ENCODE peak calls at places on chromosomes 6 and 20, in seven cellular contexts. O, A, Y, L, I, W and B are unnamed samples. For H3K4me1, the result is how much of the 10 kb centered on the place peaks cover.

GRCh38 chr6:96784650-96785049 is 52.6 kb downstream of the GPR63 start:
- DNase-seq in O (no peak), I (no peak), A (no peak), L (no peak), W (no peak), Y (no peak), B (no peak)

GRCh38 chr6:1325471-1326309 is 13.8 kb downstream of the FOXQ1 start:
- DNase-seq in L (no peak), A (peak), I (no peak), Y (peak), O (no peak), W (peak), B (no peak)

GRCh38 chr20:35904982-35905663 is 49.2 kb downstream of the SCAND1 start:
- DNase-seq in W (no peak), L (no peak), O (no peak), A (no peak), I (no peak), Y (no peak), B (no peak)

GRCh38 chr6:138538390-138539031 is 39.2 kb upstream of the NHSL1 start:
- DNase-seq in W (peak), I (no peak), A (no peak), Y (peak), O (no peak), L (no peak), B (no peak)

GRCh38 chr6:100549406-100550167 is 84.9 kb upstream of the SIM1 start:
- DNase-seq in I (peak), L (no peak), O (no peak), A (peak), Y (peak), W (peak), B (no peak)

GRCh38 chr20:20824924-20825584 is 112.6 kb upstream of the RALGAPA2 start:
- DNase-seq in I (peak), Y (peak), L (peak), W (no peak), O (no peak), A (peak), B (peak)

GRCh38 chr6:6694825-6695710 is 106.5 kb downstream of the LY86 start:
- DNase-seq in I (peak), A (no peak), O (peak), W (no peak), L (peak), Y (no peak), B (no peak)

GRCh38 chr6:156502969-156503504 is 274.1 kb upstream of the ARID1B start:
- DNase-seq in L (no peak), I (no peak), W (no peak), O (no peak), A (peak), Y (no peak), B (no peak)

GRCh38 chr6:11762782-11763459 is 15.7 kb downstream of the ADTRP start:
- DNase-seq in Y (no peak), W (no peak), I (peak), A (no peak), O (no peak), L (no peak), B (no peak)

GRCh38 chr6:35477551-35478179 is 9.5 kb downstream of the RPL10A start:
- DNase-seq in L (no peak), A (no peak), Y (no peak), W (no peak), I (no peak), O (no peak), B (no peak)

GRCh38 chr6:83514877-83515466 is 2.6 kb downstream of the PRSS35 start:
- DNase-seq in W (peak), I (peak), L (no peak), O (no peak), Y (peak), A (peak), B (peak)

GRCh38 chr6:208973-209372 is 83.3 kb upstream of the DUSP22 start:
- DNase-seq in O (no peak), I (no peak), L (no peak), Y (no peak), A (no peak), W (no peak), B (no peak)

GRCh38 chr6:111212625-111213024 is 125.3 kb downstream of the SLC16A10 start:
- DNase-seq in O (no peak), L (no peak), W (no peak), Y (no peak), A (no peak), I (no peak), B (no peak)

GRCh38 chr6:8230357-8230756 is 128.0 kb upstream of the EEF1E1 start:
- DNase-seq in L (no peak), Y (no peak), A (no peak), I (no peak), W (no peak), O (no peak), B (no peak)

GRCh38 chr6:49269190-49269589 is 193.9 kb downstream of the MMUT start:
- DNase-seq in W (no peak), O (no peak), A (no peak), L (no peak), I (no peak), Y (peak), B (no peak)

GRCh38 chr6:44222987-44223470 is 366 bp upstream of the SLC29A1 start:
- DNase-seq in W (no peak), O (no peak), A (no peak), I (no peak), Y (no peak), L (no peak), B (no peak)

GRCh38 chr20:13494019-13494418 is 144.7 kb downstream of the TASP1 start:
- DNase-seq in W (no peak), A (no peak), I (no peak), L (no peak), O (no peak), Y (peak), B (no peak)

GRCh38 chr6:165811512-165811911 is 148.5 kb upstream of the PDE10A start:
- DNase-seq in A (no peak), I (no peak), L (no peak), O (no peak), Y (peak), W (no peak), B (no peak)

GRCh38 chr20:33259371-33259770 is 23.6 kb downstream of the BPIFA1 start:
- DNase-seq in Y (no peak), O (no peak), W (no peak), I (no peak), A (no peak), L (no peak), B (no peak)

GRCh38 chr6:14857501-14857900 is 388.4 kb upstream of the JARID2 start:
- DNase-seq in L (no peak), W (no peak), I (no peak), A (no peak), O (no peak), Y (no peak), B (no peak)

GRCh38 chr6:89071036-89071435 is 9.5 kb upstream of the PNRC1 start:
- DNase-seq in Y (no peak), A (no peak), L (no peak), I (no peak), O (no peak), W (no peak), B (no peak)

GRCh38 chr6:2522521-2522920 is 228.2 kb downstream of the MYLK4 start:
- DNase-seq in Y (peak), L (no peak), I (no peak), O (no peak), W (no peak), A (no peak), B (no peak)

GRCh38 chr6:115796061-115796460 is 264.6 kb downstream of the FRK start:
- DNase-seq in I (peak), Y (no peak), L (no peak), O (no peak), W (no peak), A (no peak), B (no peak)

GRCh38 chr6:37038297-37039198 is 33.1 kb downstream of the FGD2 start:
- DNase-seq in A (no peak), L (no peak), O (no peak), Y (peak), W (no peak), I (no peak), B (no peak)

GRCh38 chr20:43691928-43692524 is 25.1 kb downstream of the MYBL2 start:
- DNase-seq in Y (peak), W (peak), O (peak), L (peak), I (peak), A (peak), B (peak)

GRCh38 chr6:97656236-97656635 is 373.2 kb upstream of the MMS22L start:
- DNase-seq in L (no peak), W (no peak), I (no peak), A (no peak), O (no peak), Y (no peak), B (peak)

GRCh38 chr6:152124432-152125074 is 317.1 kb downstream of the ESR1 start:
- DNase-seq in L (no peak), A (peak), O (no peak), I (peak), Y (peak), W (peak), B (peak)

GRCh38 chr6:116979560-116979959 is 102.5 kb downstream of the RFX6 start:
- DNase-seq in I (no peak), A (no peak), Y (no peak), O (no peak), W (no peak), L (no peak), B (no peak)

GRCh38 chr20:46022411-46023147 is 6.4 kb upstream of the SLC12A5 start:
- DNase-seq in A (peak), O (no peak), L (peak), Y (peak), I (peak), W (no peak), B (no peak)

GRCh38 chr6:14055541-14055940 is 62.0 kb upstream of the CD83 start:
- DNase-seq in Y (no peak), W (no peak), A (no peak), I (no peak), O (no peak), L (no peak), B (no peak)

GRCh38 chr6:33926451-33926850 is 122.6 kb upstream of the MLN start:
- DNase-seq in A (peak), I (no peak), W (peak), O (no peak), Y (no peak), L (peak), B (no peak)

GRCh38 chr20:5657190-5657872 is 92.9 kb upstream of the SHLD1 start:
- DNase-seq in Y (peak), W (peak), O (no peak), A (no peak), I (peak), L (no peak), B (no peak)

GRCh38 chr6:53095716-53096115 is 30.5 kb downstream of the FBXO9 start:
- DNase-seq in Y (peak), A (no peak), O (no peak), I (no peak), L (no peak), W (no peak), B (no peak)

GRCh38 chr20:3313681-3314080 is 74.7 kb upstream of the SLC4A11 start:
- DNase-seq in A (no peak), Y (no peak), I (no peak), W (peak), L (no peak), O (no peak), B (no peak)

GRCh38 chr20:4929686-4930397 is 71.5 kb downstream of the SLC23A2 start:
- DNase-seq in L (no peak), I (no peak), W (no peak), O (no peak), A (no peak), Y (peak), B (no peak)

GRCh38 chr6:29516108-29516507 is 28.4 kb upstream of the MAS1L start:
- DNase-seq in I (no peak), W (no peak), Y (peak), L (no peak), A (no peak), O (no peak), B (no peak)

GRCh38 chr6:136980070-136980469 is 58.0 kb downstream of the SLC35D3 start:
- DNase-seq in Y (no peak), L (no peak), W (no peak), I (no peak), O (no peak), A (no peak), B (no peak)

GRCh38 chr6:31979238-31979898 is 2.5 kb upstream of the C4A start:
- DNase-seq in W (no peak), I (no peak), L (no peak), O (no peak), Y (no peak), A (no peak), B (no peak)

GRCh38 chr6:31977816-31978431 is 3.9 kb upstream of the C4A start:
- DNase-seq in I (no peak), O (no peak), W (no peak), A (no peak), Y (no peak), L (no peak), B (no peak)

GRCh38 chr6:31978831-31979230 is 3.0 kb upstream of the C4A start:
- DNase-seq in L (peak), Y (no peak), W (no peak), I (no peak), O (no peak), A (no peak), B (no peak)
- H2AK5ac ChIP-seq in L (no peak), Y (no peak), W (no peak), I (no peak), O (no peak), A (no peak), B (no peak)

DNA sequence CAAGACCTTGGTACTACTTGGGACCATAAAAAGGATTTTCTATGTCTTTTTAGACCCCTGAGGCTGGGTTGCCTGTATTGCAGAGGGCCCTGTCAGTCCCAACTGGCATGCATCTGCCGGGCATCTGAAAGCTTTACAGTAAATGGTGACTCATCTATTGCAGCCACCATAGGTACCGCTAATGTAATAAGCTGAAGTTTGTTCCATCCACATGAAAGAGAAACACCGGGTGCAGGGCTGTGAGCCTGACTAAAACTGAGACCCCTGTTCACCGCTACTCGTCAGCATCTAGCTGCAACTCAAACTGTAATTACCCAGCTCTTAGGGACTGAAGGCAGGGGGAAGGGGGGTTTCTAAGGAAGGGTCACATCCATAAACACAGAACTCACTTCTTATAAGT is 49.5 kb downstream of the TRERF1 start:
- DNase-seq in O (no peak), Y (peak), I (peak), A (no peak), L (no peak), W (peak), B (no peak)
- H3K4me1 ChIP-seq in O (under half), Y (under half), I (under half), A (under half), L (under half), W (under half), B (under half)

GRCh38 chr20:22495789-22496188 is 88.6 kb downstream of the FOXA2 start:
- DNase-seq in L (no peak), Y (no peak), O (no peak), A (no peak), I (no peak), W (no peak), B (no peak)
- H2AK5ac ChIP-seq in L (no peak), Y (no peak), O (no peak), A (no peak), I (no peak), W (no peak), B (no peak)

GRCh38 chr6:30819287-30819917 is 64.9 kb upstream of the DDR1 start:
- DNase-seq in O (no peak), L (no peak), A (peak), I (peak), Y (peak), W (no peak), B (no peak)
- H3K4me1 ChIP-seq in O (under half), L (under half), A (under half), I (under half), Y (under half), W (under half), B (under half)